ENCODE peak calls at places on chromosomes 5 and 9, in seven cellular contexts. S is tibial artery, K is uterus, H is cardiac muscle cell, A is esophagus muscularis mucosa, V is upper lobe of right lung, E is vagina. M is an unnamed sample.

GRCh38 chr9:17625644-17626388 is 47.0 kb downstream of the SH3GL2 start:
- DNase-seq in A (no peak), S (no peak), E (no peak), V (no peak), H (no peak), K (no peak), M (no peak)

GRCh38 chr5:143634689-143635088 is 177.3 kb upstream of the HMHB1 start:
- DNase-seq in S (no peak), E (no peak), A (no peak), K (no peak), V (no peak), H (no peak), M (no peak)

GRCh38 chr9:76181020-76181641 is 213.1 kb downstream of the RFK start:
- DNase-seq in V (no peak), K (no peak), E (no peak), H (peak), S (no peak), A (no peak), M (peak)

GRCh38 chr9:96020822-96021615 is 145.5 kb downstream of the ERCC6L2 start:
- DNase-seq in S (no peak), V (peak), K (no peak), H (peak), E (no peak), A (peak), M (no peak)

GRCh38 chr5:132871459-132871858 is 2.0 kb upstream of the LEAP2 start:
- DNase-seq in A (no peak), H (no peak), V (no peak), S (no peak), K (no peak), E (no peak), M (no peak)

GRCh38 chr5:108753877-108754276 is 6.2 kb downstream of the FER start:
- DNase-seq in S (no peak), K (no peak), E (no peak), H (no peak), V (no peak), A (no peak), M (peak)

GRCh38 chr9:9791621-9792020 is 821.2 kb downstream of the PTPRD start:
- DNase-seq in E (no peak), V (no peak), A (no peak), H (peak), K (no peak), S (no peak), M (no peak)

GRCh38 chr5:109945097-109945678 is 255.5 kb downstream of the MAN2A1 start:
- DNase-seq in K (no peak), V (no peak), S (no peak), A (peak), E (peak), H (no peak), M (no peak)

GRCh38 chr5:104540448-104540847 is 977.9 kb upstream of the NUDT12 start:
- DNase-seq in K (no peak), V (no peak), E (no peak), A (no peak), S (no peak), H (peak), M (peak)

GRCh38 chr9:136080716-136081112 is 14.4 kb downstream of the NACC2 start:
- DNase-seq in E (no peak), A (no peak), S (no peak), V (no peak), H (no peak), K (no peak), M (no peak)

GRCh38 chr9:76691761-76692313 is 72.4 kb upstream of the PCA3 start:
- DNase-seq in E (no peak), S (no peak), V (no peak), K (no peak), A (no peak), H (peak), M (no peak)

GRCh38 chr5:11177993-11178711 is 417.1 kb upstream of the DAP start:
- DNase-seq in V (no peak), S (no peak), K (no peak), E (no peak), A (no peak), H (no peak), M (no peak)

GRCh38 chr5:32029291-32029690 is 144.8 kb downstream of the GOLPH3 start:
- DNase-seq in K (no peak), S (no peak), A (no peak), E (no peak), H (peak), V (no peak), M (no peak)

GRCh38 chr9:109232449-109232848 is 65.4 kb upstream of the FRRS1L start:
- DNase-seq in A (no peak), S (no peak), H (peak), E (no peak), V (no peak), K (no peak), M (peak)

GRCh38 chr5:75558221-75558620 is 46.5 kb downstream of the POLK start:
- DNase-seq in E (no peak), V (no peak), H (no peak), A (no peak), S (no peak), K (no peak), M (no peak)

GRCh38 chr9:136660971-136661540 is 1.7 kb upstream of the EGFL7 start:
- DNase-seq in A (no peak), V (peak), K (no peak), S (no peak), H (no peak), E (no peak), M (no peak)

GRCh38 chr9:96217358-96217755 is 84.6 kb downstream of the HSD17B3 start:
- DNase-seq in H (peak), E (no peak), S (peak), K (peak), A (no peak), V (no peak), M (no peak)

GRCh38 chr5:133203317-133204305 is 151.8 kb downstream of the HSPA4 start:
- DNase-seq in E (no peak), S (no peak), A (peak), V (no peak), H (no peak), K (no peak), M (no peak)

GRCh38 chr9:98795970-98796363 is 388 bp downstream of the ANKS6 start:
- DNase-seq in A (no peak), K (no peak), S (no peak), E (peak), H (no peak), V (peak), M (no peak)

GRCh38 chr9:11086561-11086960 is 473.8 kb upstream of the PTPRD start:
- DNase-seq in K (no peak), V (no peak), S (no peak), H (no peak), A (no peak), E (no peak), M (peak)

GRCh38 chr5:41418220-41419031 is 92.0 kb downstream of the PLCXD3 start:
- DNase-seq in V (no peak), S (no peak), H (peak), K (no peak), E (no peak), A (no peak), M (no peak)

GRCh38 chr9:81574399-81574798 is 114.9 kb downstream of the TLE1 start:
- DNase-seq in E (no peak), S (no peak), V (no peak), H (peak), K (no peak), A (no peak), M (no peak)

GRCh38 chr9:134422701-134423100 is 96.4 kb downstream of the RXRA start:
- DNase-seq in S (no peak), A (no peak), E (no peak), K (peak), V (no peak), H (no peak), M (no peak)

GRCh38 chr5:11050596-11051304 is 289.7 kb upstream of the DAP start:
- DNase-seq in H (no peak), V (no peak), S (no peak), E (no peak), A (peak), K (no peak), M (peak)

GRCh38 chr9:20512106-20512505 is 110.2 kb downstream of the MLLT3 start:
- DNase-seq in K (no peak), E (no peak), S (no peak), A (no peak), V (no peak), H (peak), M (peak)

GRCh38 chr5:132459983-132460834 is 30.4 kb downstream of the IRF1 start:
- DNase-seq in V (no peak), E (no peak), H (no peak), A (no peak), S (peak), K (no peak), M (no peak)

GRCh38 chr9:114300846-114301797 is 21.8 kb upstream of the ORM1 start:
- DNase-seq in S (peak), H (no peak), E (peak), V (peak), A (no peak), K (no peak), M (no peak)

GRCh38 chr5:15807861-15808260 is 307.9 kb downstream of the FBXL7 start:
- DNase-seq in K (peak), E (no peak), V (no peak), S (no peak), A (no peak), H (peak), M (no peak)

GRCh38 chr5:100691545-100691944 is 156.4 kb downstream of the FAM174A start:
- DNase-seq in H (no peak), A (no peak), K (no peak), V (no peak), E (no peak), S (no peak), M (peak)

GRCh38 chr5:14365831-14366435 is 215.7 kb upstream of the OTULINL start:
- DNase-seq in V (no peak), S (no peak), K (no peak), E (no peak), H (no peak), A (no peak), M (peak)

GRCh38 chr5:57710126-57710525 is 227.5 kb upstream of the ACTBL2 start:
- DNase-seq in A (no peak), V (no peak), K (no peak), H (no peak), S (no peak), E (no peak), M (no peak)

GRCh38 chr9:92278117-92278516 is 15.4 kb downstream of the IARS1 start:
- DNase-seq in H (no peak), V (no peak), S (no peak), A (no peak), E (no peak), K (no peak), M (no peak)

GRCh38 chr5:90899014-90899604 is 340.5 kb downstream of the ADGRV1 start:
- DNase-seq in E (no peak), S (no peak), K (no peak), H (no peak), V (no peak), A (no peak), M (no peak)

GRCh38 chr5:90890183-90890582 is 331.6 kb downstream of the ADGRV1 start:
- DNase-seq in E (no peak), K (no peak), A (no peak), H (no peak), V (no peak), S (no peak), M (no peak)

GRCh38 chr5:90889325-90889600 is 330.7 kb downstream of the ADGRV1 start:
- DNase-seq in A (no peak), K (no peak), V (no peak), H (no peak), S (no peak), E (no peak), M (no peak)

GRCh38 chr5:90898330-90899013 is 339.9 kb downstream of the ADGRV1 start:
- DNase-seq in A (no peak), H (peak), V (no peak), E (no peak), K (no peak), S (no peak), M (peak)

GRCh38 chr5:90894866-90895420 is 336.3 kb downstream of the ADGRV1 start:
- DNase-seq in A (no peak), S (no peak), K (no peak), H (no peak), V (no peak), E (no peak), M (no peak)
- H3K27ac ChIP-seq in A (no peak), S (no peak), K (no peak), H (no peak), V (no peak), E (no peak), M (no peak)

DNA sequence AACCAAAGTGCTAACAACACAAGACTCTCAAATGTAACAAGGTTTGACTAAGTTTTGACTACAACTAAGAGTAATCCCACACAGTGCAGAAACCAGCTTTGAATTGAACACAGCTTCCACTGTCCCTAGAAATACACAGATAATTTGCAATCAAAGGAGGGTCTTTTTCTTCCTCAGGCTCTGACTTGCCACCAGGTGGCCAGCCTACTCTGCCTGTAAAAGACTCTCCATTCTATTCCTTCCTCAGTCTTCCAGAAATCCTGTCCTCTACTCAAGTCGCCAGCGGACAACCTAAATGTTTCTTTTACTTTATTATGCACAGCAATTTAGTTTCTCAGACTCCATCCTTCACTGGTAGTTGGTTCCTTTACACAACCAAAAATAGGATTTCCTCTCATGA is 32.2 kb upstream of the MCTP1 start:
- DNase-seq in E (no peak), K (no peak), H (no peak), S (no peak), V (no peak), A (no peak), M (no peak)
- TF ChIP-seq CTCF in E (no peak), K (no peak), H (no peak), S (no peak), V (no peak), A (no peak), M (no peak)

GRCh38 chr5:173682313-173682712 is 65.9 kb upstream of the BOD1 start:
- DNase-seq in E (no peak), A (no peak), S (no peak), K (no peak), H (no peak), V (no peak), M (no peak)
- H3K27ac ChIP-seq in E (no peak), A (no peak), S (no peak), K (no peak), H (no peak), V (no peak), M (no peak)

GRCh38 chr9:120982851-120983250 is 56.3 kb upstream of the TRAF1 start:
- DNase-seq in H (peak), A (no peak), K (no peak), E (no peak), V (no peak), S (no peak), M (no peak)

GRCh38 chr9:120980951-120981350 is 54.4 kb upstream of the TRAF1 start:
- DNase-seq in A (no peak), H (no peak), E (no peak), S (no peak), V (no peak), K (no peak), M (no peak)

GRCh38 chr9:120989065-120989464 is 61.0 kb downstream of the C5 start:
- DNase-seq in H (no peak), K (no peak), E (no peak), A (no peak), S (no peak), V (no peak), M (no peak)

GRCh38 chr9:120983259-120983837 is 56.8 kb upstream of the TRAF1 start:
- DNase-seq in K (no peak), S (no peak), A (no peak), V (no peak), H (no peak), E (no peak), M (no peak)

DNA sequence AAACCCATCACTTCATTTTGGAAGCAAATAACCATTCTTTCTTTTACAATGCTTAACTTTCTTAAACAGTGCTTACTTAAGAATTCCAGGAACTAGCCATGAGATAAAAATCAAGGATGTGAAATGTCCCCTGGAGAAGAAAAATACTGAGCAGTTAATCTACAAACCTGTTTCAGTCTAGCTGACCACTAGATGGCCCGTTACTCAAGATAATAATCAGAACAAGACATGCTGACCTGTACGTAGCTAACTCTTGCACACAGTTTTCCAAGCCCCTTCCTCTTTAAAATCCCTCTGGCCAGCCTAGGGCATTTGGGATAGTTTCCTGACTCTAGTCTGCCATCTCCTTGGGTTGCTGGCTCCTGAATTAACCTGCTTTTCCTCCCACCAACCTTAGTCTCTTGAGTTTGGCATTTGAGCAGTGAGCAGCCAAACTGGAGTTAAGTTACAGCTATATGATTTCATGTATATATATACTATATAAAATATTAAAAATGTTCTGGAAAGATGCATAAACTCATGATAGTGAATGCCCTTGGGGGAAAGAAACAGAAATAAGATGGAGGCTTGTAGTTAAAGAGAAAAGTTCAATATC is 59.3 kb upstream of the TRAF1 start:
- DNase-seq in S (no peak), V (no peak), E (no peak), K (no peak), H (peak), A (no peak), M (peak)
- TF ChIP-seq CTCF in S (peak), V (peak), E (peak), K (peak), H (peak), A (peak), M (peak)

M was measured in foreskin keratinocyte.